ENCODE peak calls at places on chromosomes 4 and X, in seven cellular contexts. L is HCT116, E is pancreas, A is A549, X is HepG2, N is stomach, O is body of pancreas. S is an unnamed sample. For H3K4me1, the result is how much of the 10 kb centered on the place peaks cover.

GRCh38 chr4:42515156-42515884 is 118.0 kb downstream of the SHISA3 start:
- DNase-seq in X (no peak), A (no peak), N (no peak), L (no peak), O (no peak), E (no peak), S (no peak)

GRCh38 chr4:123588631-123589223 is 192.1 kb downstream of the SPRY1 start:
- DNase-seq in X (peak), E (no peak), N (no peak), O (no peak), L (no peak), A (peak), S (peak)

GRCh38 chr4:147361726-147362125 is 119.2 kb upstream of the EDNRA start:
- DNase-seq in X (no peak), L (peak), O (no peak), N (peak), A (peak), E (no peak), S (no peak)

GRCh38 chrX:64394059-64394873 is 986 bp downstream of the MTMR8 start:
- DNase-seq in N (no peak), O (no peak), A (no peak), E (no peak), L (no peak), X (no peak), S (no peak)

GRCh38 chrX:45351478-45351877 is 150.8 kb upstream of the DIPK2B start:
- DNase-seq in X (no peak), N (no peak), A (no peak), O (no peak), L (no peak), E (no peak), S (no peak)

GRCh38 chr4:138184881-138185280 is 57.3 kb downstream of the SLC7A11 start:
- DNase-seq in N (no peak), E (no peak), X (no peak), A (no peak), L (no peak), O (no peak), S (no peak)

GRCh38 chrX:150753968-150754367 is 60.8 kb downstream of the MTMR1 start:
- DNase-seq in L (no peak), X (no peak), N (no peak), O (no peak), A (no peak), E (no peak), S (no peak)

GRCh38 chr4:47122592-47123291 is 91.4 kb downstream of the GABRB1 start:
- DNase-seq in O (peak), N (peak), E (peak), L (peak), A (peak), X (peak), S (no peak)

GRCh38 chr4:19298998-19299397 is 952.7 kb upstream of the SLIT2 start:
- DNase-seq in L (no peak), X (no peak), O (no peak), N (no peak), E (no peak), A (no peak), S (no peak)

GRCh38 chrX:49039598-49040375 is 3.4 kb downstream of the TFE3 start:
- DNase-seq in N (peak), E (peak), L (peak), A (peak), X (peak), O (peak), S (peak)

GRCh38 chr4:43564601-43565000 is 672.1 kb downstream of the GRXCR1 start:
- DNase-seq in E (no peak), A (no peak), N (no peak), L (no peak), O (no peak), X (no peak), S (no peak)

GRCh38 chr4:5051692-5052423 is 578 bp downstream of the STK32B start:
- DNase-seq in N (peak), X (no peak), E (no peak), O (peak), L (no peak), A (peak), S (no peak)

GRCh38 chr4:158172558-158173258 is at the start of gene GASK1B:
- DNase-seq in A (peak), E (peak), O (peak), L (peak), N (no peak), X (peak), S (no peak)

GRCh38 chr4:1968667-1969295 is 40.0 kb downstream of the NELFA start:
- DNase-seq in X (no peak), E (no peak), N (no peak), L (no peak), O (no peak), A (no peak), S (no peak)
- TF ChIP-seq CTCF in X (no peak), E (no peak), N (no peak), L (no peak), O (no peak), A (no peak), S (no peak)

GRCh38 chr4:176443117-176443516 is 123.4 kb downstream of the SPCS3 start:
- DNase-seq in O (no peak), A (peak), L (peak), E (no peak), X (no peak), N (no peak), S (no peak)

GRCh38 chr4:176444741-176445140 is 125.0 kb downstream of the SPCS3 start:
- DNase-seq in E (no peak), X (no peak), O (no peak), A (no peak), N (no peak), L (no peak), S (no peak)

GRCh38 chr4:176441594-176441993 is 121.8 kb downstream of the SPCS3 start:
- DNase-seq in L (no peak), O (no peak), E (no peak), A (no peak), X (no peak), N (no peak), S (no peak)

GRCh38 chr4:176439611-176440010 is 119.8 kb downstream of the SPCS3 start:
- DNase-seq in X (no peak), O (no peak), L (no peak), N (no peak), E (no peak), A (no peak), S (no peak)

DNA sequence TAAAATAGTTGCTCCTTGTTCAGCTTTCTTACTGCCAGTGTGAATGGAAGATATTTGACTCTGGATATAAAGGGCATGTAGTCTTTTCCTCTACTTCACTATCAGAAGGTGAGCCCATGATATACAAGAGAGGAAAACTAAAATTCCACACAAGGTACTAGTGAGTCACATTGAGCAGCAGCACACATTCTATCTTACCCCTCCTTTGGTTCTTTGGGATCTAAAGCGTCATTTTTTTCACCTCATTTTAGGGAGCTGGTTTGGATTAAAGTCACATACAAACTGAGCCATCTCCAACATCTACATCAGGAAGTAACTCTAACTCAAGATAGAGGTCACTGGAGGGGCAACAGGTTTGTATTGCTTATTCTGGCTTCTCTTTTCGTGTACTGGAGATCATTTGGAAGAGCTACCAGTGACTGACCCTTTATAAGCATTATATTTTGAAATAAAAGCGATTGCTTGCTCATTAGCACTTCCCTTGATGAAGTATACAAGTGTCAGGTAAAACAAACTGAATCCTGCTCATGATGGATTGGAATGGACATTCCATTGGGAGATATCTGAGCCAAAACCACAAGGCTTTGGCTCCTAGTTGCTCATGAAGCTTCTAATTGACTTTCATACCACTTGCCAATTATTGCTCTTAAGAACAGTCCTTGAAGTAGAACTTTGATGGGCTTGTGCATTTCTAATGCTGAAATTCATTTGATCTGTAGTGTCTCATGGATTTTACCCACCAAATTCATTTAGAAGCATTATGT is 124.1 kb downstream of the SPCS3 start:
- DNase-seq in L (no peak), E (no peak), A (peak), X (no peak), N (no peak), O (no peak), S (no peak)
- H3K4me3 ChIP-seq in L (peak), E (no peak), A (no peak), X (no peak), N (no peak), O (no peak), S (no peak)

DNA sequence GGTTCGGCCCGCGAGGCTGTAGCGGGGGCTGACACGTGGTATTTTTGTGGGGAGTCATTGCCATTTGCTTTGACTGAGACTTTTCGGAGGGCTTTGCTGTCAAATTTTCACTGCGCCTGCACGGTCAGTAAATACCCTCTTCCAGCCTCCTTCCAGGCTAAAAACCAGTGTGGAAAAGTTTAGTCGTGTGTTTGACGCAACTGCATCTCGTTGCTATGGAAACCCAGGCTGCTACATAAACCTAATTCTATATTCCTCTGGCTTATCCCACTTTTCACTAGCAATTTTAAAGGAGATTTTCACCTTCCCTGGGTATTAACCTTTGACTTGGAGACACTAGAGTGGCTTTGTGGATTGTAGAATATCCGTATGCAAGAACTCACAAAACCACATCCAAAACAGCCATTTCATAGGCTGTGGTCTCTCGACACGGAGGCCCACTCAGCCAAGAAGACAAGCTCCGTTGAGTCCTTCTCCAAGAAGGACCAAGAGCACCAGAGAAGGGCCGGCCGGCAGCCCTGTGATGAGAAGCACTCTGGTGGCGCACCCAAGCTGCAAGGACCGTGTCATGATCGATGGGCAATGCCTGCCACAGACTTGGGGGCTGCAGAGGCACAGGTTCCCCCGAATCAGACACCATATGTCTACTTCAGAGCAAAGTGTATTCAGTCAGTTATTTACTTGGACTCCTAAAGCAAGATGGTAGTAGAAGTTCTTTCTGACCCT is 38.4 kb upstream of the ENPP6 start:
- DNase-seq in O (no peak), X (no peak), E (no peak), A (no peak), L (no peak), N (no peak), S (no peak)
- H3K4me1 ChIP-seq in O (under half), X (under half), E (under half), A (under half), L (under half), N (under half), S (under half)

GRCh38 chr4:108763226-108763593 is 357 bp upstream of the ETNPPL start:
- DNase-seq in E (no peak), N (no peak), X (no peak), A (no peak), O (no peak), L (no peak), S (no peak)
- TF ChIP-seq CTCF in E (no peak), N (no peak), X (no peak), A (no peak), O (no peak), L (no peak), S (no peak)

GRCh38 chr4:88587285-88587684 is 5.0 kb upstream of the HERC3 start:
- DNase-seq in A (no peak), E (no peak), X (no peak), O (no peak), N (no peak), L (no peak), S (no peak)
- H3K4me3 ChIP-seq in A (no peak), E (no peak), X (no peak), O (no peak), N (no peak), L (no peak), S (no peak)

DNA sequence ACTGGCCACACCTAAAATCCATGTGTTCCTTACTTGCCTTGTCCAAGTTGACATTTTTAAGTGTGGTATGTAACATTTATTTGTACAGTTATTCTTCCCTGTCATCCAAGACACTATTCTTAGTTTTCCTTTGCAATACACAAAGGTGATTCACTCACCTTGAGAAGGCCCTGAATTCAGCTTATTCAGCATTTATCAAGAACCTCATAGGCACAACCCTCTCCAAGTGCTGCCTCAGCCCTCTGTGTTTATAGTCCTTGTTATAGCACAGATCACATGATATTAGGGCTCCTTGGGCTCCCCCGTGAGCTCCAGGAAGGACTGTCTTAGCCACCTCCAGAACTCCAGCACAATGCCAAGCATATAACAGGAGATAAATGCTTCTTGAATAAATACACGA is 152.3 kb downstream of the RASL11B start:
- DNase-seq in O (peak), X (no peak), A (no peak), N (no peak), L (no peak), E (no peak), S (no peak)
- H3K4me1 ChIP-seq in O (half or more), X (under half), A (under half), N (half or more), L (under half), E (under half), S (under half)

DNA sequence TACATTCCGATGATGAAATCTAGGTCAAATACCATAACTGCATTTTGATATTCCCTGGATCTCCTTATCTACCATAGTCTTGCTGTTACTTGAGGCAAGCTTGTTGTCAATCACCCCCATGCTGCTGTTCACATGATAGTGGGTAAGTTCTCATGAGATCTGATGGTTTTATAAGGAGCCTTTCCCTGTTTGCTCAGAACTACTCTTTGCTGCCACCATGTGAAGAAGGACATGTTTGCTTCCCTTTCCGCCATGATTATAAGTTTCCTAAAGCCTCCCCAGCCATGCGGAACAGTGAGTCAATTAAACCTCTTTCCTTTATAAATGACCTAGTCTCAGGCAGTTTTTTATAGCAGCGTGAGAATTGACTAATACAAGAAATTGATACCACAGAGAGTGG is 432.0 kb downstream of the GLUD2 start:
- DNase-seq in N (no peak), X (no peak), A (peak), E (no peak), O (no peak), L (no peak), S (no peak)
- TF ChIP-seq CTCF in N (no peak), X (no peak), A (no peak), E (no peak), O (no peak), L (no peak), S (no peak)

S was measured in psoas muscle.